ENCODE peak calls at places on chromosomes 2 and 18, in four cellular contexts. Y, B, W and X are unnamed samples.

GRCh38 chr2:83191316-83191715 is 1267.8 kb downstream of the SUCLG1 start:
- DNase-seq in W (no peak), B (no peak), Y (no peak), X (no peak)

GRCh38 chr2:60906395-60906794 is 25.0 kb downstream of the REL start:
- DNase-seq in Y (no peak), B (no peak), W (no peak), X (no peak)

GRCh38 chr2:148922776-148923175 is 47.7 kb downstream of the KIF5C start:
- DNase-seq in B (no peak), Y (no peak), W (no peak), X (no peak)

GRCh38 chr2:198314559-198315153 is 510.3 kb downstream of the PLCL1 start:
- DNase-seq in W (no peak), B (peak; percentile 56), Y (no peak), X (no peak)

GRCh38 chr18:45839415-45840395 is 14.2 kb downstream of the SIGLEC15 start:
- DNase-seq in W (no peak), Y (no peak), B (peak; percentile 63), X (peak; percentile 69)

GRCh38 chr18:26460449-26461091 is 87.8 kb downstream of the KCTD1 start:
- DNase-seq in B (peak; percentile 41), W (no peak), Y (no peak), X (no peak)

GRCh38 chr18:57708288-57708687 is 86.7 kb upstream of the NARS1 start:
- DNase-seq in W (no peak), Y (no peak), B (no peak), X (no peak)

GRCh38 chr2:85873679-85874078 is 15.1 kb downstream of the ST3GAL5 start:
- DNase-seq in B (no peak), W (no peak), Y (no peak), X (no peak)

GRCh38 chr2:10305254-10305635 is 2.5 kb downstream of the HPCAL1 start:
- DNase-seq in B (no peak), W (no peak), Y (no peak), X (no peak)

GRCh38 chr18:58315739-58316215 is 271.8 kb downstream of the NEDD4L start:
- DNase-seq in Y (peak; percentile 61), W (no peak), B (no peak), X (no peak)

GRCh38 chr2:25313711-25314513 is 27.8 kb downstream of the DNMT3A start:
- DNase-seq in Y (no peak), B (no peak), W (no peak), X (no peak)

GRCh38 chr2:138335036-138335435 is 166.5 kb upstream of the SPOPL start:
- DNase-seq in Y (no peak), W (no peak), B (no peak), X (no peak)

GRCh38 chr2:79235135-79235534 is 75.6 kb upstream of the REG3A start:
- DNase-seq in Y (no peak), B (no peak), W (no peak), X (no peak)

GRCh38 chr2:160075171-160075570 is 12.8 kb upstream of the PLA2R1 start:
- DNase-seq in W (no peak), Y (no peak), B (peak; percentile 13), X (no peak)

GRCh38 chr18:42289526-42289925 is 334.5 kb downstream of the PIK3C3 start:
- DNase-seq in W (no peak), B (no peak), Y (no peak), X (no peak)

GRCh38 chr2:11275910-11276309 is 68.5 kb downstream of the ROCK2 start:
- DNase-seq in Y (no peak), B (no peak), W (no peak), X (no peak)

GRCh38 chr2:229003256-229003655 is 267.8 kb downstream of the PID1 start:
- DNase-seq in W (no peak), B (no peak), Y (no peak), X (no peak)

GRCh38 chr2:113861740-113862139 is 28.1 kb upstream of the ACTR3 start:
- DNase-seq in B (no peak), W (no peak), Y (no peak), X (no peak)

GRCh38 chr2:118568682-118569081 is 278.8 kb downstream of the EN1 start:
- DNase-seq in Y (no peak), B (no peak), W (no peak), X (no peak)

GRCh38 chr2:62939735-62940491 is 110.7 kb upstream of the OTX1 start:
- DNase-seq in W (no peak), Y (no peak), B (peak; percentile 24), X (no peak)

GRCh38 chr2:216369821-216370220 is 2.5 kb downstream of the MARCHF4 start:
- DNase-seq in B (no peak), W (no peak), Y (no peak), X (no peak)

GRCh38 chr18:48333563-48333962 is 75.6 kb downstream of the ZBTB7C start:
- DNase-seq in B (no peak), W (no peak), Y (no peak), X (peak; percentile 57)

GRCh38 chr2:29323961-29324360 is 208.7 kb downstream of the CLIP4 start:
- DNase-seq in W (no peak), Y (no peak), B (no peak), X (no peak)

GRCh38 chr2:14288016-14288415 is 344.5 kb upstream of the LRATD1 start:
- DNase-seq in B (peak; percentile 7), Y (no peak), W (no peak), X (no peak)
- TF ChIP-seq CTCF in B (no peak), Y (no peak), W (no peak), X (no peak)

GRCh38 chr18:30705943-30706342 is 336.6 kb downstream of the DSC3 start:
- DNase-seq in B (no peak), Y (no peak), W (no peak), X (no peak)
- TF ChIP-seq POLR2A in B (no peak), Y (no peak), W (no peak), X (no peak)

GRCh38 chr2:47014564-47015051 is 99.0 kb upstream of the MCFD2 start:
- DNase-seq in W (no peak), B (no peak), Y (no peak), X (no peak)

GRCh38 chr2:47015206-47015605 is 99.6 kb upstream of the MCFD2 start:
- DNase-seq in Y (no peak), B (peak; percentile 46), W (no peak), X (no peak)

GRCh38 chr2:47017541-47017940 is 101.9 kb upstream of the MCFD2 start:
- DNase-seq in W (no peak), B (no peak), Y (no peak), X (no peak)

GRCh38 chr2:47015730-47016129 is 100.1 kb upstream of the MCFD2 start:
- DNase-seq in Y (no peak), B (no peak), W (no peak), X (no peak)

GRCh38 chr2:47016172-47016913 is 100.7 kb upstream of the MCFD2 start:
- DNase-seq in W (no peak), B (peak; percentile 82), Y (peak; percentile 19), X (no peak)
- TF ChIP-seq CTCF in W (peak; percentile 11), B (no peak), Y (no peak), X (no peak)

DNA sequence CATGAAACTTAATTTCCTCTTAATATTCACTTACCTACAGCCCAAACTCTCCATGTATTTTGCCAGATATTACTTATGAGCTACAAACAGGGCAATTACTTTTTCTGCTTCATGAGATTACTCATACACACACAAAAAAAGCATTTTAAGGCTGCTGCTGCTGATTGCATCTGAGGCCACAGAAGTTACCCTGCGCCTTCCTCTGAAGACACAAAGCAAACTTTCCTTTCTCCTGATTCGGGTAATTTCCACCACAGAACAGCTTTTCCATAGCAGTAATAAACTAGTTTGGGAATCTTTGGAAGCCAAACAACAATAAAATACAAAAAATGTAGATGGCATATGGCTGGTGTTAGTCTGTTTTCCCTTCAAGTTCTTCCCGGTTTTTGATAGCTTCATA is 6.2 kb downstream of the TTC32 start:
- DNase-seq in W (no peak), Y (no peak), B (no peak), X (no peak)
- TF ChIP-seq POLR2A in W (no peak), Y (no peak), B (no peak), X (no peak)